ENCODE peak calls at places on chromosomes 13 and 19, in eight cellular contexts. N is non-pigmented ciliary epithelial cell, D is NCI-H2107, H is NCI-H1092, K is skeletal muscle cell, L is H4, J is foreskin fibroblast, M is T-helper 2 cell. Q is an unnamed sample.

GRCh38 chr19:879711-880438 is 13.1 kb downstream of the MED16 start:
- DNase-seq in N (no peak), D (no peak), H (no peak), K (no peak), L (no peak), J (no peak), M (no peak), Q (no peak)

GRCh38 chr13:100490692-100491091 is 97.9 kb downstream of the GGACT start:
- DNase-seq in N (no peak), D (peak; percentile 74), H (peak; percentile 96), K (no peak), L (no peak), J (no peak), M (no peak), Q (peak; percentile 49)

GRCh38 chr13:29878101-29878500 is 27.7 kb upstream of the UBL3 start:
- DNase-seq in N (no peak), D (no peak), H (no peak), K (no peak), L (no peak), J (no peak), M (no peak), Q (no peak)

GRCh38 chr13:109768176-109768575 is 18.2 kb downstream of the IRS2 start:
- DNase-seq in N (no peak), D (no peak), H (no peak), K (no peak), L (no peak), J (no peak), M (no peak), Q (no peak)

GRCh38 chr19:41531438-41532311 is 44.3 kb upstream of the CEACAM21 start:
- DNase-seq in N (peak; percentile 20), D (no peak), H (no peak), K (peak; percentile 18), L (peak; percentile 86), J (peak; percentile 50), M (peak; percentile 93), Q (peak; percentile 88)

GRCh38 chr19:7980168-7980567 is 25.3 kb downstream of the ELAVL1 start:
- DNase-seq in N (no peak), D (no peak), H (no peak), K (no peak), L (no peak), J (no peak), M (no peak), Q (no peak)

GRCh38 chr19:15871570-15871969 is 26.3 kb downstream of the CYP4F2 start:
- DNase-seq in N (no peak), D (no peak), H (no peak), K (no peak), L (no peak), J (no peak), M (peak; percentile 69), Q (no peak)

GRCh38 chr19:29098091-29098490 is 114.9 kb downstream of the UQCRFS1 start:
- DNase-seq in N (no peak), D (no peak), H (no peak), K (no peak), L (no peak), J (no peak), M (no peak), Q (no peak)

GRCh38 chr13:64808704-64809103 is 2421.4 kb downstream of the PCDH9 start:
- DNase-seq in N (no peak), D (no peak), H (no peak), K (no peak), L (no peak), J (no peak), M (no peak), Q (no peak)

GRCh38 chr19:8361921-8362793 is 1.8 kb upstream of the ANGPTL4 start:
- DNase-seq in N (peak; percentile 94), D (peak; percentile 49), H (peak; percentile 48), K (peak; percentile 94), L (peak; percentile 100), J (peak; percentile 99), M (peak; percentile 46), Q (peak; percentile 95)

GRCh38 chr19:43465468-43466120 is at the start of gene LYPD3:
- DNase-seq in N (no peak), D (no peak), H (no peak), K (no peak), L (no peak), J (peak; percentile 61), M (no peak), Q (peak; percentile 38)

GRCh38 chr19:48964205-48965032 is 690 bp upstream of the FTL start:
- DNase-seq in N (no peak), D (no peak), H (no peak), K (no peak), L (peak; percentile 74), J (peak; percentile 54), M (no peak), Q (no peak)

GRCh38 chr13:46045424-46045823 is 7.1 kb downstream of the ZC3H13 start:
- DNase-seq in N (no peak), D (no peak), H (no peak), K (no peak), L (no peak), J (no peak), M (no peak), Q (no peak)

GRCh38 chr13:70125693-70126092 is 17.4 kb upstream of the KLHL1 start:
- DNase-seq in N (no peak), D (no peak), H (no peak), K (no peak), L (no peak), J (no peak), M (no peak), Q (no peak)

GRCh38 chr13:29573190-29573589 is 22.3 kb downstream of the SLC7A1 start:
- DNase-seq in N (no peak), D (peak; percentile 18), H (no peak), K (peak; percentile 52), L (no peak), J (peak; percentile 41), M (no peak), Q (no peak)

GRCh38 chr13:107612376-107612775 is 603.0 kb downstream of the LIG4 start:
- DNase-seq in N (no peak), D (no peak), H (no peak), K (no peak), L (no peak), J (no peak), M (no peak), Q (no peak)

GRCh38 chr13:27635256-27635655 is 13.6 kb downstream of the POLR1D start:
- DNase-seq in N (no peak), D (no peak), H (no peak), K (no peak), L (no peak), J (no peak), M (no peak), Q (no peak)

GRCh38 chr19:13083008-13083404 is 19.7 kb downstream of the LYL1 start:
- DNase-seq in N (no peak), D (no peak), H (no peak), K (no peak), L (no peak), J (no peak), M (no peak), Q (no peak)

GRCh38 chr19:6551091-6551490 is 20.3 kb downstream of the TNFSF9 start:
- DNase-seq in N (no peak), D (no peak), H (no peak), K (no peak), L (no peak), J (no peak), M (no peak), Q (no peak)

GRCh38 chr19:372306-372890 is 27.8 kb upstream of the MIER2 start:
- DNase-seq in N (peak; percentile 8), D (no peak), H (peak; percentile 73), K (peak; percentile 23), L (peak; percentile 70), J (peak; percentile 76), M (no peak), Q (no peak)

GRCh38 chr13:77056886-77057285 is 29.9 kb upstream of the FBXL3 start:
- DNase-seq in N (no peak), D (no peak), H (no peak), K (no peak), L (no peak), J (no peak), M (no peak), Q (no peak)

GRCh38 chr13:71722206-71722605 is 144.8 kb downstream of the DACH1 start:
- DNase-seq in N (peak; percentile 6), D (no peak), H (no peak), K (no peak), L (no peak), J (no peak), M (no peak), Q (no peak)

GRCh38 chr13:106159295-106160195 is 375.9 kb downstream of the EFNB2 start:
- DNase-seq in N (no peak), D (no peak), H (no peak), K (no peak), L (no peak), J (no peak), M (no peak), Q (no peak)

GRCh38 chr13:80047406-80047805 is 293.5 kb downstream of the SPRY2 start:
- DNase-seq in N (peak; percentile 60), D (no peak), H (no peak), K (peak; percentile 53), L (peak; percentile 66), J (no peak), M (no peak), Q (no peak)

GRCh38 chr19:524062-524674 is 7.4 kb upstream of the CDC34 start:
- DNase-seq in N (no peak), D (no peak), H (no peak), K (no peak), L (no peak), J (no peak), M (no peak), Q (no peak)

GRCh38 chr19:51139299-51140018 is 2.6 kb upstream of the SIGLEC7 start:
- DNase-seq in N (no peak), D (no peak), H (no peak), K (no peak), L (no peak), J (no peak), M (no peak), Q (no peak)

GRCh38 chr19:46384396-46384795 is 29.0 kb downstream of the CCDC8 start:
- DNase-seq in N (no peak), D (no peak), H (no peak), K (no peak), L (no peak), J (no peak), M (no peak), Q (no peak)

GRCh38 chr13:111284579-111284978 is 35.9 kb upstream of the TEX29 start:
- DNase-seq in N (no peak), D (no peak), H (no peak), K (no peak), L (no peak), J (no peak), M (no peak), Q (no peak)

GRCh38 chr19:5492813-5493409 is 37.7 kb downstream of the ZNRF4 start:
- DNase-seq in N (no peak), D (no peak), H (no peak), K (no peak), L (no peak), J (no peak), M (no peak), Q (no peak)

GRCh38 chr13:35953537-35954206 is 177.5 kb downstream of the DCLK1 start:
- DNase-seq in N (peak; percentile 81), D (peak; percentile 94), H (peak; percentile 91), K (peak; percentile 88), L (peak; percentile 77), J (peak; percentile 69), M (peak; percentile 9), Q (peak; percentile 60)

GRCh38 chr13:39765801-39766463 is 110.5 kb downstream of the COG6 start:
- DNase-seq in N (no peak), D (peak; percentile 21), H (peak; percentile 83), K (no peak), L (peak; percentile 16), J (no peak), M (peak; percentile 31), Q (peak; percentile 46)

Q was measured in lung.